ENCODE peak calls at places on chromosomes 11 and 22, in four cellular contexts. R, O, F and I are unnamed samples.

GRCh38 chr11:13114566-13115465 is 105.7 kb downstream of the RASSF10 start:
- DNase-seq in O (no peak), F (no peak), R (no peak), I (no peak)

GRCh38 chr11:124394408-124394807 is 4.4 kb downstream of the OR8B3 start:
- DNase-seq in F (no peak), O (no peak), R (peak; percentile 38), I (no peak)

GRCh38 chr11:77096591-77097019 is 6.0 kb upstream of the OMP start:
- DNase-seq in O (peak; percentile 5), F (no peak), R (no peak), I (no peak)

GRCh38 chr22:39472570-39473556 is 16.1 kb downstream of the MGAT3 start:
- DNase-seq in F (no peak), R (peak; percentile 20), O (no peak), I (no peak)

GRCh38 chr11:11946180-11946579 is 62.2 kb downstream of the DKK3 start:
- DNase-seq in R (peak; percentile 33), F (peak; percentile 4), O (no peak), I (peak; percentile 31)

GRCh38 chr11:83538286-83538685 is 252.1 kb upstream of the CCDC90B start:
- DNase-seq in F (no peak), O (no peak), R (no peak), I (no peak)

GRCh38 chr11:34975482-34975881 is 59.1 kb downstream of the PDHX start:
- DNase-seq in F (no peak), R (no peak), O (no peak), I (no peak)

GRCh38 chr11:20634044-20634443 is 34.6 kb downstream of the SLC6A5 start:
- DNase-seq in O (no peak), F (no peak), R (no peak), I (no peak)

GRCh38 chr22:18954333-18954732 is 18.2 kb upstream of the PRODH start:
- DNase-seq in O (peak; percentile 57), R (peak; percentile 33), F (no peak), I (peak; percentile 83)

GRCh38 chr11:71171024-71171423 is 81.4 kb downstream of the SHANK2 start:
- DNase-seq in O (no peak), F (no peak), R (no peak), I (no peak)

GRCh38 chr22:19962909-19963806 is 21.5 kb upstream of the TXNRD2 start:
- DNase-seq in R (no peak), O (peak; percentile 27), F (no peak), I (peak; percentile 66)